ENCODE peak calls at places on chromosomes 2 and 18, in seven cellular contexts. One of them, this sample, is unnamed.

GRCh38 chr2:67446504-67446911 is 49.4 kb downstream of the ETAA1 start:
- DNase-seq in K562: no peak
- DNase-seq in fibroblast of lung: peak
- DNase-seq in stomach: no peak
- DNase-seq in cardiac muscle cell: no peak
- DNase-seq in pancreas: peak
- DNase-seq in psoas muscle: no peak
- DNase-seq in this sample: peak

GRCh38 chr2:109238580-109238979 is 109.6 kb downstream of the SH3RF3 start:
- DNase-seq in fibroblast of lung: peak
- DNase-seq in pancreas: no peak
- DNase-seq in psoas muscle: peak
- DNase-seq in stomach: peak
- DNase-seq in K562: no peak
- DNase-seq in cardiac muscle cell: no peak
- DNase-seq in this sample: peak

GRCh38 chr2:30095402-30095801 is 51.4 kb upstream of the YPEL5 start:
- DNase-seq in stomach: no peak
- DNase-seq in pancreas: no peak
- DNase-seq in fibroblast of lung: no peak
- DNase-seq in cardiac muscle cell: no peak
- DNase-seq in K562: no peak
- DNase-seq in psoas muscle: no peak
- DNase-seq in this sample: no peak

GRCh38 chr2:129721841-129722240 is 257.6 kb upstream of the RAB6C start:
- DNase-seq in cardiac muscle cell: no peak
- DNase-seq in pancreas: no peak
- DNase-seq in psoas muscle: no peak
- DNase-seq in fibroblast of lung: no peak
- DNase-seq in K562: peak
- DNase-seq in stomach: no peak
- DNase-seq in this sample: no peak

GRCh38 chr2:121944072-121944829 is 188.8 kb downstream of the TSN start:
- DNase-seq in K562: no peak
- DNase-seq in fibroblast of lung: peak
- DNase-seq in cardiac muscle cell: no peak
- DNase-seq in stomach: no peak
- DNase-seq in pancreas: no peak
- DNase-seq in psoas muscle: no peak
- DNase-seq in this sample: peak

GRCh38 chr2:20093263-20094141 is 42.1 kb upstream of the LAPTM4A start:
- DNase-seq in pancreas: peak
- DNase-seq in stomach: peak
- DNase-seq in psoas muscle: peak
- DNase-seq in cardiac muscle cell: peak
- DNase-seq in fibroblast of lung: peak
- DNase-seq in K562: no peak
- DNase-seq in this sample: peak

GRCh38 chr2:68448671-68449394 is 18.3 kb downstream of the FBXO48 start:
- DNase-seq in stomach: no peak
- DNase-seq in pancreas: peak
- DNase-seq in cardiac muscle cell: no peak
- DNase-seq in psoas muscle: peak
- DNase-seq in K562: no peak
- DNase-seq in fibroblast of lung: no peak
- DNase-seq in this sample: no peak

GRCh38 chr2:20322527-20323300 is 27.9 kb downstream of the PUM2 start:
- DNase-seq in stomach: no peak
- DNase-seq in cardiac muscle cell: no peak
- DNase-seq in psoas muscle: no peak
- DNase-seq in pancreas: no peak
- DNase-seq in K562: no peak
- DNase-seq in fibroblast of lung: no peak
- DNase-seq in this sample: no peak

GRCh38 chr2:67612576-67612981 is 215.4 kb downstream of the ETAA1 start:
- DNase-seq in fibroblast of lung: no peak
- DNase-seq in cardiac muscle cell: no peak
- DNase-seq in psoas muscle: no peak
- DNase-seq in pancreas: no peak
- DNase-seq in stomach: no peak
- DNase-seq in K562: no peak
- DNase-seq in this sample: no peak

GRCh38 chr2:203594541-203594940 is 59.4 kb upstream of the RAPH1 start:
- DNase-seq in K562: no peak
- DNase-seq in pancreas: no peak
- DNase-seq in stomach: no peak
- DNase-seq in cardiac muscle cell: no peak
- DNase-seq in fibroblast of lung: peak
- DNase-seq in psoas muscle: no peak
- DNase-seq in this sample: no peak

GRCh38 chr2:155310589-155310988 is 612.1 kb downstream of the KCNJ3 start:
- DNase-seq in pancreas: no peak
- DNase-seq in cardiac muscle cell: peak
- DNase-seq in psoas muscle: no peak
- DNase-seq in K562: no peak
- DNase-seq in fibroblast of lung: peak
- DNase-seq in stomach: no peak
- DNase-seq in this sample: no peak

GRCh38 chr2:61853086-61853847 is 593 bp downstream of the FAM161A start:
- DNase-seq in pancreas: peak
- DNase-seq in fibroblast of lung: peak
- DNase-seq in psoas muscle: peak
- DNase-seq in cardiac muscle cell: no peak
- DNase-seq in K562: peak
- DNase-seq in stomach: peak
- DNase-seq in this sample: peak

GRCh38 chr2:70043252-70043875 is 43.9 kb upstream of the PCBP1 start:
- DNase-seq in stomach: peak
- DNase-seq in pancreas: no peak
- DNase-seq in fibroblast of lung: no peak
- DNase-seq in K562: no peak
- DNase-seq in psoas muscle: no peak
- DNase-seq in cardiac muscle cell: no peak
- DNase-seq in this sample: no peak

GRCh38 chr18:61975526-61976326 is 82.9 kb upstream of the RNF152 start:
- DNase-seq in pancreas: no peak
- DNase-seq in fibroblast of lung: no peak
- DNase-seq in cardiac muscle cell: no peak
- DNase-seq in K562: no peak
- DNase-seq in psoas muscle: no peak
- DNase-seq in stomach: no peak
- DNase-seq in this sample: no peak

GRCh38 chr2:162731917-162732804 is 106.4 kb downstream of the KCNH7 start:
- DNase-seq in cardiac muscle cell: no peak
- DNase-seq in psoas muscle: no peak
- DNase-seq in fibroblast of lung: no peak
- DNase-seq in pancreas: no peak
- DNase-seq in stomach: no peak
- DNase-seq in K562: no peak
- DNase-seq in this sample: no peak

GRCh38 chr2:218252509-218253247 is 8.1 kb upstream of the GPBAR1 start:
- DNase-seq in cardiac muscle cell: no peak
- DNase-seq in psoas muscle: no peak
- DNase-seq in fibroblast of lung: peak
- DNase-seq in stomach: peak
- DNase-seq in pancreas: no peak
- DNase-seq in K562: no peak
- DNase-seq in this sample: no peak

GRCh38 chr2:222423632-222424280 is 587 bp upstream of the SGPP2 start:
- DNase-seq in psoas muscle: no peak
- DNase-seq in fibroblast of lung: no peak
- DNase-seq in pancreas: no peak
- DNase-seq in stomach: no peak
- DNase-seq in cardiac muscle cell: no peak
- DNase-seq in K562: no peak
- DNase-seq in this sample: no peak

GRCh38 chr18:23779696-23780303 is 90.5 kb downstream of the LAMA3 start:
- DNase-seq in pancreas: no peak
- DNase-seq in psoas muscle: no peak
- DNase-seq in cardiac muscle cell: peak
- DNase-seq in K562: peak
- DNase-seq in fibroblast of lung: no peak
- DNase-seq in stomach: no peak
- DNase-seq in this sample: peak

GRCh38 chr2:187415449-187415848 is 32.6 kb downstream of the CALCRL start:
- DNase-seq in stomach: no peak
- DNase-seq in psoas muscle: no peak
- DNase-seq in K562: no peak
- DNase-seq in pancreas: no peak
- DNase-seq in fibroblast of lung: no peak
- DNase-seq in cardiac muscle cell: no peak
- DNase-seq in this sample: no peak

GRCh38 chr2:141967503-141967902 is 163.3 kb downstream of the LRP1B start:
- DNase-seq in cardiac muscle cell: no peak
- DNase-seq in fibroblast of lung: no peak
- DNase-seq in pancreas: no peak
- DNase-seq in stomach: no peak
- DNase-seq in psoas muscle: no peak
- DNase-seq in K562: no peak
- DNase-seq in this sample: no peak

GRCh38 chr18:3015203-3015590 is 2.3 kb upstream of the LPIN2 start:
- DNase-seq in K562: peak
- DNase-seq in stomach: no peak
- DNase-seq in psoas muscle: no peak
- DNase-seq in cardiac muscle cell: no peak
- DNase-seq in pancreas: no peak
- DNase-seq in fibroblast of lung: peak
- DNase-seq in this sample: peak
- TF ChIP-seq CTCF in K562: no peak
- TF ChIP-seq CTCF in stomach: no peak
- TF ChIP-seq CTCF in psoas muscle: no peak
- TF ChIP-seq CTCF in cardiac muscle cell: no peak
- TF ChIP-seq CTCF in pancreas: no peak
- TF ChIP-seq CTCF in fibroblast of lung: no peak
- TF ChIP-seq CTCF in this sample: no peak

DNA sequence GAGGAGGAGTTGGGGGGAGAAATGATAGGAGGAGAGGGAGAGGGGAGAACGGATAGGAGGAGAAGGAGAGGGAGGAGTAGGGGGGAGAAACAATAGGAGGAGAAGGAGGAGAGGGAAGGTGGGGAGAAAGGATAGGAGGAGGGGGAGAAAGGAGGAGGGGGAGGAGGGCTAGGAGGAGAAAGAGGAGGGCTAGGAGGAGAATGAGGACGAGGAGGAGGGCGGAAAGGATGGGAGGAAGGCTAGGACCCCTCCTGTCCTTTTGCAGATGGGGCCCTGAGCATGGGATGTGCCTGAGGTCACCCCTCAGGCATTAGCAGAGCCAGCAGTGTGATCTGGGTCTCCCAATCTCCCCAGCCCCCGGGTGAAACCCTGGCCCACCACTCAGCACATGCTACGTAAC is 642 bp upstream of the ANO7 start:
- DNase-seq in K562: no peak
- DNase-seq in pancreas: no peak
- DNase-seq in psoas muscle: no peak
- DNase-seq in fibroblast of lung: no peak
- DNase-seq in cardiac muscle cell: no peak
- DNase-seq in stomach: no peak
- DNase-seq in this sample: no peak
- H3K4me3 ChIP-seq in K562: no peak
- H3K4me3 ChIP-seq in pancreas: no peak
- H3K4me3 ChIP-seq in psoas muscle: no peak
- H3K4me3 ChIP-seq in fibroblast of lung: no peak
- H3K4me3 ChIP-seq in cardiac muscle cell: no peak
- H3K4me3 ChIP-seq in stomach: no peak
- H3K4me3 ChIP-seq in this sample: no peak

DNA sequence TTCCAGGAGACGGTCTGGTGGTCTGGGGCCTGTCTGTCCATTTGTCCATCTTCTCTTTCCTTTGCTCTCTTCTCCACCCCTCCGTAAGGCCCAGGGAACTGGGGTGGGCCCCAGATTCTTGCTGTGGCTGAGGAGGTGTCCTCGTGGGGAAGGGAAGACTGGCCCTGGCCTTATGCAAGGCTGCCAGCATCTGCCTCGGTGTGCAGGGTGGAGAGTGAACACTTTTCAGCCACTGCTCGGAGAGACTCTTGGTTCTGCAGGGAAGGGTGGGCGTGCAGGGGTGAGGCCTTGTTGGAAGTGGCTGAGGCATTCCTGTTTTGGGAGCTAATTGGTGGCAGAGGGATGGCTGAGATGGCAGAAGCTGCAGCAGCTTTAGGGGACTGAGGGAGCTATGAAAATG is 23.0 kb downstream of the EMX1 start:
- DNase-seq in cardiac muscle cell: no peak
- DNase-seq in fibroblast of lung: no peak
- DNase-seq in stomach: no peak
- DNase-seq in K562: no peak
- DNase-seq in psoas muscle: no peak
- DNase-seq in pancreas: no peak
- DNase-seq in this sample: no peak
- H3K27ac ChIP-seq in cardiac muscle cell: no peak
- H3K27ac ChIP-seq in fibroblast of lung: no peak
- H3K27ac ChIP-seq in stomach: no peak
- H3K27ac ChIP-seq in K562: no peak
- H3K27ac ChIP-seq in psoas muscle: no peak
- H3K27ac ChIP-seq in pancreas: no peak
- H3K27ac ChIP-seq in this sample: no peak

DNA sequence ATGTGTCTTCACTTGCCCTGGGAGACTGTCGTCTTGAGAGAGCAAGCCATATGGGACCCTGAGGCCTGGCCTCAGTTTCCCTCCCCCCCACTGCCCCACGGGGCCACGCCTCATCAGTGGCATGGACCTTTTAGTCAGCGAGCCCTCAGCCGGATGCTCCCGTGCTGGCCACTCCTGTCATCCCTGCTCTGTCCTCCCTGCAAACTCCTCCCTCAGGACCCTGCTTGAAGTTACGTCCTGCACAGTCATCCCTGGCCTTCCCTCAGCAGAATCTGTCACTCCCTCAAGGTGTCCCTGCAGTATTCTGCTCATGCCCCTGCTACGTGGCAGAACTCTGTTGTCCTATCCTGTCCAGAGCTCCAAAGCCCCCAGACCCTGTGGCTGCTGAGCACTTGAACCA is 265.1 kb downstream of the NEDD4L start:
- DNase-seq in stomach: no peak
- DNase-seq in pancreas: no peak
- DNase-seq in fibroblast of lung: no peak
- DNase-seq in psoas muscle: no peak
- DNase-seq in cardiac muscle cell: no peak
- DNase-seq in K562: no peak
- DNase-seq in this sample: no peak
- TF ChIP-seq CTCF in stomach: no peak
- TF ChIP-seq CTCF in pancreas: no peak
- TF ChIP-seq CTCF in fibroblast of lung: no peak
- TF ChIP-seq CTCF in psoas muscle: no peak
- TF ChIP-seq CTCF in cardiac muscle cell: no peak
- TF ChIP-seq CTCF in K562: no peak
- TF ChIP-seq CTCF in this sample: no peak

This sample was measured in brain microvascular endothelial cell.